ENCODE peak calls at places on chromosomes 16 and 17, in nine cellular contexts. B is AG20443; Z is AG04450; U is GM12878; Q is endothelial cell of umbilical vein; D is lung; M is SW 1271; J is mesothelial cell of epicardium; A is activated CD4-positive, alpha-beta T cell treated with anti-CD3 and anti-CD28 coated beads, Interleukin-2, amount 50 U/mL, for 48 hours. G is an unnamed sample.

GRCh38 chr16:20352615-20353014 is at the start of gene UMOD:
- DNase-seq in U (no peak), Q (no peak), A (no peak), D (no peak), Z (no peak), B (no peak), M (no peak), J (no peak), G (no peak)

GRCh38 chr17:50938821-50939541 is 72.8 kb upstream of the TOB1 start:
- DNase-seq in B (no peak), U (no peak), Z (no peak), A (no peak), D (no peak), M (no peak), J (no peak), Q (no peak), G (no peak)

GRCh38 chr17:64354396-64354795 is 36.3 kb downstream of the PECAM1 start:
- DNase-seq in B (no peak), A (no peak), Z (no peak), J (no peak), U (no peak), M (no peak), D (no peak), Q (no peak), G (no peak)

GRCh38 chr17:49576121-49576905 is 642 bp downstream of the NXPH3 start:
- DNase-seq in B (peak; percentile 82), A (no peak), D (no peak), J (peak; percentile 49), U (no peak), Q (peak; percentile 43), M (no peak), Z (no peak), G (no peak)

GRCh38 chr17:42276359-42276608 is at the start of gene STAT5B:
- DNase-seq in Z (no peak), J (no peak), B (peak; percentile 96), D (peak; percentile 58), Q (peak; percentile 46), U (no peak), A (peak; percentile 63), M (no peak), G (no peak)

GRCh38 chr16:17404903-17405691 is 65.7 kb downstream of the XYLT1 start:
- DNase-seq in Z (no peak), Q (no peak), M (no peak), U (no peak), A (no peak), B (peak; percentile 85), D (peak; percentile 30), J (no peak), G (no peak)

GRCh38 chr17:43531082-43531378 is 15.1 kb downstream of the ETV4 start:
- DNase-seq in A (no peak), Q (no peak), M (no peak), B (no peak), D (no peak), J (no peak), U (no peak), Z (no peak), G (no peak)

GRCh38 chr17:75371339-75371738 is 34.1 kb downstream of the GRB2 start:
- DNase-seq in Q (no peak), U (no peak), Z (no peak), M (no peak), A (no peak), D (no peak), J (no peak), B (no peak), G (no peak)

GRCh38 chr17:75738218-75738802 is 17.1 kb downstream of the ITGB4 start:
- DNase-seq in J (no peak), B (peak; percentile 67), D (peak; percentile 61), A (no peak), Q (no peak), Z (no peak), M (no peak), U (no peak), G (no peak)

GRCh38 chr16:24609740-24610420 is 70.5 kb downstream of the RBBP6 start:
- DNase-seq in J (peak; percentile 76), M (no peak), D (peak; percentile 65), B (peak; percentile 72), U (no peak), Z (no peak), A (peak; percentile 32), Q (peak; percentile 66), G (peak; percentile 19)

GRCh38 chr16:56477096-56477878 is 25.9 kb downstream of the OGFOD1 start:
- DNase-seq in J (no peak), D (no peak), Q (peak; percentile 75), A (peak; percentile 10), U (no peak), Z (peak; percentile 58), B (peak; percentile 91), M (peak; percentile 8), G (peak; percentile 56)

GRCh38 chr17:47967607-47968252 is 3.2 kb upstream of the CDK5RAP3 start:
- DNase-seq in U (no peak), A (no peak), D (no peak), B (peak; percentile 72), Z (peak; percentile 38), J (no peak), M (no peak), Q (no peak), G (no peak)

G was measured in pulmonary artery endothelial cell.